ENCODE peak calls at places on chromosomes 12 and 14, in ten cellular contexts. One of them, this sample, is unnamed.

GRCh38 chr12:13288501-13288900 is 92.0 kb downstream of the EMP1 start:
- DNase-seq in kidney epithelial cell: no peak
- DNase-seq in astrocyte of the hippocampus: no peak
- DNase-seq in amniotic epithelial cell: peak
- DNase-seq in adipocyte: no peak
- DNase-seq in ELR: no peak
- DNase-seq in stimulated activated CD8-positive, alpha-beta memory T cell treated with anti-CD3 and anti-CD28 coated beads, Interleukin-4, amount 100 ng/mL, for 1 hour: no peak
- DNase-seq in EH: no peak
- DNase-seq in T-helper 22 cell: no peak
- DNase-seq in NCI-H345: no peak
- DNase-seq in this sample: no peak

GRCh38 chr12:122659579-122659978 is 43.6 kb downstream of the HCAR2 start:
- DNase-seq in kidney epithelial cell: no peak
- DNase-seq in astrocyte of the hippocampus: peak
- DNase-seq in amniotic epithelial cell: peak
- DNase-seq in adipocyte: no peak
- DNase-seq in ELR: no peak
- DNase-seq in stimulated activated CD8-positive, alpha-beta memory T cell treated with anti-CD3 and anti-CD28 coated beads, Interleukin-4, amount 100 ng/mL, for 1 hour: no peak
- DNase-seq in EH: peak
- DNase-seq in T-helper 22 cell: no peak
- DNase-seq in NCI-H345: no peak
- DNase-seq in this sample: peak

GRCh38 chr14:44935155-44935554 is 26.6 kb downstream of the KLHL28 start:
- DNase-seq in kidney epithelial cell: no peak
- DNase-seq in astrocyte of the hippocampus: no peak
- DNase-seq in amniotic epithelial cell: no peak
- DNase-seq in adipocyte: no peak
- DNase-seq in ELR: no peak
- DNase-seq in stimulated activated CD8-positive, alpha-beta memory T cell treated with anti-CD3 and anti-CD28 coated beads, Interleukin-4, amount 100 ng/mL, for 1 hour: no peak
- DNase-seq in EH: no peak
- DNase-seq in T-helper 22 cell: no peak
- DNase-seq in NCI-H345: no peak
- DNase-seq in this sample: no peak

GRCh38 chr14:58866386-58866785 is 228.6 kb downstream of the DACT1 start:
- DNase-seq in kidney epithelial cell: no peak
- DNase-seq in astrocyte of the hippocampus: no peak
- DNase-seq in amniotic epithelial cell: peak
- DNase-seq in adipocyte: peak
- DNase-seq in ELR: no peak
- DNase-seq in stimulated activated CD8-positive, alpha-beta memory T cell treated with anti-CD3 and anti-CD28 coated beads, Interleukin-4, amount 100 ng/mL, for 1 hour: no peak
- DNase-seq in EH: peak
- DNase-seq in T-helper 22 cell: no peak
- DNase-seq in NCI-H345: no peak
- DNase-seq in this sample: no peak

GRCh38 chr14:57834001-57834598 is 31.8 kb downstream of the SLC35F4 start:
- DNase-seq in kidney epithelial cell: no peak
- DNase-seq in astrocyte of the hippocampus: no peak
- DNase-seq in amniotic epithelial cell: no peak
- DNase-seq in adipocyte: no peak
- DNase-seq in ELR: no peak
- DNase-seq in stimulated activated CD8-positive, alpha-beta memory T cell treated with anti-CD3 and anti-CD28 coated beads, Interleukin-4, amount 100 ng/mL, for 1 hour: no peak
- DNase-seq in EH: peak
- DNase-seq in T-helper 22 cell: no peak
- DNase-seq in NCI-H345: no peak
- DNase-seq in this sample: no peak

GRCh38 chr14:54814076-54814475 is 88.5 kb downstream of the GCH1 start:
- DNase-seq in kidney epithelial cell: no peak
- DNase-seq in astrocyte of the hippocampus: no peak
- DNase-seq in amniotic epithelial cell: no peak
- DNase-seq in adipocyte: no peak
- DNase-seq in ELR: peak
- DNase-seq in stimulated activated CD8-positive, alpha-beta memory T cell treated with anti-CD3 and anti-CD28 coated beads, Interleukin-4, amount 100 ng/mL, for 1 hour: no peak
- DNase-seq in EH: no peak
- DNase-seq in T-helper 22 cell: no peak
- DNase-seq in NCI-H345: no peak
- DNase-seq in this sample: peak

GRCh38 chr12:28268830-28269229 is 78.6 kb downstream of the CCDC91 start:
- DNase-seq in kidney epithelial cell: no peak
- DNase-seq in astrocyte of the hippocampus: no peak
- DNase-seq in amniotic epithelial cell: no peak
- DNase-seq in adipocyte: no peak
- DNase-seq in ELR: no peak
- DNase-seq in stimulated activated CD8-positive, alpha-beta memory T cell treated with anti-CD3 and anti-CD28 coated beads, Interleukin-4, amount 100 ng/mL, for 1 hour: no peak
- DNase-seq in EH: no peak
- DNase-seq in T-helper 22 cell: no peak
- DNase-seq in NCI-H345: no peak
- DNase-seq in this sample: no peak

GRCh38 chr14:29738056-29738455 is 189.6 kb downstream of the PRKD1 start:
- DNase-seq in kidney epithelial cell: no peak
- DNase-seq in astrocyte of the hippocampus: no peak
- DNase-seq in amniotic epithelial cell: no peak
- DNase-seq in adipocyte: no peak
- DNase-seq in ELR: no peak
- DNase-seq in stimulated activated CD8-positive, alpha-beta memory T cell treated with anti-CD3 and anti-CD28 coated beads, Interleukin-4, amount 100 ng/mL, for 1 hour: no peak
- DNase-seq in EH: no peak
- DNase-seq in T-helper 22 cell: no peak
- DNase-seq in NCI-H345: no peak
- DNase-seq in this sample: no peak

GRCh38 chr12:47272412-47273190 is 192.8 kb upstream of the AMIGO2 start:
- DNase-seq in kidney epithelial cell: no peak
- DNase-seq in astrocyte of the hippocampus: peak
- DNase-seq in amniotic epithelial cell: peak
- DNase-seq in adipocyte: peak
- DNase-seq in ELR: peak
- DNase-seq in stimulated activated CD8-positive, alpha-beta memory T cell treated with anti-CD3 and anti-CD28 coated beads, Interleukin-4, amount 100 ng/mL, for 1 hour: no peak
- DNase-seq in EH: peak
- DNase-seq in T-helper 22 cell: no peak
- DNase-seq in NCI-H345: no peak
- DNase-seq in this sample: no peak

GRCh38 chr12:227286-227915 is 13.4 kb upstream of the SLC6A12 start:
- DNase-seq in kidney epithelial cell: no peak
- DNase-seq in astrocyte of the hippocampus: no peak
- DNase-seq in amniotic epithelial cell: no peak
- DNase-seq in adipocyte: no peak
- DNase-seq in ELR: no peak
- DNase-seq in stimulated activated CD8-positive, alpha-beta memory T cell treated with anti-CD3 and anti-CD28 coated beads, Interleukin-4, amount 100 ng/mL, for 1 hour: no peak
- DNase-seq in EH: no peak
- DNase-seq in T-helper 22 cell: no peak
- DNase-seq in NCI-H345: no peak
- DNase-seq in this sample: peak

GRCh38 chr14:54681819-54682261 is 114.9 kb downstream of the SAMD4A start:
- DNase-seq in kidney epithelial cell: no peak
- DNase-seq in astrocyte of the hippocampus: peak
- DNase-seq in amniotic epithelial cell: peak
- DNase-seq in adipocyte: no peak
- DNase-seq in ELR: peak
- DNase-seq in stimulated activated CD8-positive, alpha-beta memory T cell treated with anti-CD3 and anti-CD28 coated beads, Interleukin-4, amount 100 ng/mL, for 1 hour: no peak
- DNase-seq in EH: peak
- DNase-seq in T-helper 22 cell: no peak
- DNase-seq in NCI-H345: no peak
- DNase-seq in this sample: no peak

GRCh38 chr12:131589966-131590365 is 120.9 kb upstream of the SFSWAP start:
- DNase-seq in kidney epithelial cell: no peak
- DNase-seq in astrocyte of the hippocampus: no peak
- DNase-seq in amniotic epithelial cell: no peak
- DNase-seq in adipocyte: no peak
- DNase-seq in ELR: no peak
- DNase-seq in stimulated activated CD8-positive, alpha-beta memory T cell treated with anti-CD3 and anti-CD28 coated beads, Interleukin-4, amount 100 ng/mL, for 1 hour: no peak
- DNase-seq in EH: no peak
- DNase-seq in T-helper 22 cell: no peak
- DNase-seq in NCI-H345: no peak
- DNase-seq in this sample: no peak

GRCh38 chr12:122090759-122091535 is 12.4 kb downstream of the MLXIP start:
- DNase-seq in kidney epithelial cell: no peak
- DNase-seq in astrocyte of the hippocampus: peak
- DNase-seq in amniotic epithelial cell: peak
- DNase-seq in adipocyte: no peak
- DNase-seq in ELR: no peak
- DNase-seq in stimulated activated CD8-positive, alpha-beta memory T cell treated with anti-CD3 and anti-CD28 coated beads, Interleukin-4, amount 100 ng/mL, for 1 hour: no peak
- DNase-seq in EH: peak
- DNase-seq in T-helper 22 cell: no peak
- DNase-seq in NCI-H345: no peak
- DNase-seq in this sample: no peak

GRCh38 chr14:34052658-34053014 is 101.8 kb upstream of the EGLN3 start:
- DNase-seq in kidney epithelial cell: no peak
- DNase-seq in astrocyte of the hippocampus: peak
- DNase-seq in amniotic epithelial cell: peak
- DNase-seq in adipocyte: peak
- DNase-seq in ELR: peak
- DNase-seq in stimulated activated CD8-positive, alpha-beta memory T cell treated with anti-CD3 and anti-CD28 coated beads, Interleukin-4, amount 100 ng/mL, for 1 hour: no peak
- DNase-seq in EH: peak
- DNase-seq in T-helper 22 cell: no peak
- DNase-seq in NCI-H345: no peak
- DNase-seq in this sample: no peak

GRCh38 chr12:27245039-27245438 is 953 bp downstream of the STK38L start:
- DNase-seq in kidney epithelial cell: no peak
- DNase-seq in astrocyte of the hippocampus: peak
- DNase-seq in amniotic epithelial cell: no peak
- DNase-seq in adipocyte: peak
- DNase-seq in ELR: no peak
- DNase-seq in stimulated activated CD8-positive, alpha-beta memory T cell treated with anti-CD3 and anti-CD28 coated beads, Interleukin-4, amount 100 ng/mL, for 1 hour: no peak
- DNase-seq in EH: peak
- DNase-seq in T-helper 22 cell: no peak
- DNase-seq in NCI-H345: no peak
- DNase-seq in this sample: no peak

GRCh38 chr12:27003421-27004311 is 10.5 kb downstream of the TM7SF3 start:
- DNase-seq in kidney epithelial cell: no peak
- DNase-seq in astrocyte of the hippocampus: no peak
- DNase-seq in amniotic epithelial cell: no peak
- DNase-seq in adipocyte: no peak
- DNase-seq in ELR: no peak
- DNase-seq in stimulated activated CD8-positive, alpha-beta memory T cell treated with anti-CD3 and anti-CD28 coated beads, Interleukin-4, amount 100 ng/mL, for 1 hour: no peak
- DNase-seq in EH: no peak
- DNase-seq in T-helper 22 cell: no peak
- DNase-seq in NCI-H345: no peak
- DNase-seq in this sample: no peak

GRCh38 chr12:18521461-18521860 is 216.4 kb downstream of the PLCZ1 start:
- DNase-seq in kidney epithelial cell: no peak
- DNase-seq in astrocyte of the hippocampus: no peak
- DNase-seq in amniotic epithelial cell: no peak
- DNase-seq in adipocyte: no peak
- DNase-seq in ELR: no peak
- DNase-seq in stimulated activated CD8-positive, alpha-beta memory T cell treated with anti-CD3 and anti-CD28 coated beads, Interleukin-4, amount 100 ng/mL, for 1 hour: no peak
- DNase-seq in EH: no peak
- DNase-seq in T-helper 22 cell: no peak
- DNase-seq in NCI-H345: no peak
- DNase-seq in this sample: no peak

This sample was measured in adrenal gland.